ENCODE peak calls at places on chromosomes 2 and 18, in seven cellular contexts. B is NT2/D1; S is T-helper 1 cell; A is stimulated activated CD8-positive, alpha-beta memory T cell treated with anti-CD3 and anti-CD28 coated beads, Interleukin-2, amount 100 ng/mL, for 48 hours; U is activated CD4-positive, alpha-beta T cell treated with anti-CD3 and anti-CD28 coated beads, Interleukin-2, amount 50 U/mL, for 1 hour; F is PC-9; R is HCT116. C is an unnamed sample.

GRCh38 chr18:63515279-63515678 is 26.9 kb upstream of the SERPINB12 start:
- DNase-seq in B (no peak), S (no peak), A (no peak), U (no peak), F (no peak), R (no peak), C (no peak)

GRCh38 chr2:60735496-60736250 is 20.4 kb upstream of the PAPOLG start:
- DNase-seq in B (no peak), S (no peak), A (no peak), U (peak), F (no peak), R (no peak), C (no peak)

GRCh38 chr2:101818531-101819451 is 121.3 kb downstream of the MAP4K4 start:
- DNase-seq in B (no peak), S (no peak), A (no peak), U (no peak), F (no peak), R (no peak), C (no peak)

GRCh38 chr2:85911836-85912692 is 23.3 kb upstream of the ST3GAL5 start:
- DNase-seq in B (no peak), S (no peak), A (no peak), U (no peak), F (no peak), R (no peak), C (no peak)

GRCh38 chr2:5740853-5741252 is 48.7 kb downstream of the SOX11 start:
- DNase-seq in B (no peak), S (no peak), A (no peak), U (no peak), F (no peak), R (no peak), C (no peak)

GRCh38 chr18:32469190-32469611 is 1.5 kb downstream of the GAREM1 start:
- DNase-seq in B (no peak), S (no peak), A (no peak), U (no peak), F (peak), R (peak), C (no peak)

GRCh38 chr18:48949051-48949605 is 1.6 kb downstream of the SMAD7 start:
- DNase-seq in B (no peak), S (peak), A (no peak), U (peak), F (no peak), R (no peak), C (no peak)

GRCh38 chr2:196174424-196174823 is 3.0 kb upstream of the STK17B start:
- DNase-seq in B (no peak), S (no peak), A (no peak), U (no peak), F (no peak), R (no peak), C (no peak)

GRCh38 chr2:196468394-196468793 is 171.1 kb upstream of the CCDC150 start:
- DNase-seq in B (no peak), S (no peak), A (no peak), U (no peak), F (no peak), R (peak), C (no peak)

GRCh38 chr2:11406492-11407381 is 59.2 kb downstream of the E2F6 start:
- DNase-seq in B (peak), S (no peak), A (no peak), U (no peak), F (no peak), R (no peak), C (no peak)

GRCh38 chr18:42268186-42268725 is 313.2 kb downstream of the PIK3C3 start:
- DNase-seq in B (no peak), S (no peak), A (no peak), U (no peak), F (no peak), R (no peak), C (no peak)

GRCh38 chr18:48862678-48863270 is 88.0 kb downstream of the SMAD7 start:
- DNase-seq in B (no peak), S (no peak), A (no peak), U (no peak), F (no peak), R (no peak), C (no peak)

GRCh38 chr2:221372156-221372870 is 199.8 kb downstream of the EPHA4 start:
- DNase-seq in B (peak), S (no peak), A (no peak), U (no peak), F (no peak), R (peak), C (no peak)

GRCh38 chr18:2510416-2510815 is 60.9 kb downstream of the METTL4 start:
- DNase-seq in B (no peak), S (no peak), A (no peak), U (no peak), F (no peak), R (no peak), C (no peak)

GRCh38 chr18:46214435-46214834 is 110.2 kb downstream of the HAUS1 start:
- DNase-seq in B (no peak), S (no peak), A (no peak), U (no peak), F (no peak), R (no peak), C (no peak)

GRCh38 chr18:3250237-3251107 is 2.9 kb downstream of the MYL12A start:
- DNase-seq in B (no peak), S (no peak), A (no peak), U (no peak), F (no peak), R (no peak), C (no peak)

GRCh38 chr2:39913648-39914456 is 134.8 kb upstream of the THUMPD2 start:
- DNase-seq in B (peak), S (no peak), A (no peak), U (no peak), F (peak), R (peak), C (no peak)

GRCh38 chr2:84435331-84436081 is 23.6 kb downstream of the SUCLG1 start:
- DNase-seq in B (no peak), S (no peak), A (no peak), U (no peak), F (no peak), R (no peak), C (no peak)

GRCh38 chr18:23992119-23992940 is 22.2 kb upstream of the TTC39C start:
- DNase-seq in B (no peak), S (peak), A (no peak), U (peak), F (peak), R (no peak), C (no peak)

GRCh38 chr2:203650860-203651613 is 55.4 kb upstream of the CD28 start:
- DNase-seq in B (no peak), S (no peak), A (no peak), U (no peak), F (no peak), R (peak), C (no peak)

GRCh38 chr18:79954791-79955190 is 3.3 kb upstream of the SLC66A2 start:
- DNase-seq in B (no peak), S (no peak), A (no peak), U (no peak), F (no peak), R (no peak), C (no peak)

GRCh38 chr2:128291161-128291843 is 27.4 kb downstream of the HS6ST1 start:
- DNase-seq in B (no peak), S (no peak), A (no peak), U (no peak), F (peak), R (no peak), C (no peak)

GRCh38 chr2:45567974-45568789 is 42.9 kb downstream of the SRBD1 start:
- DNase-seq in B (no peak), S (no peak), A (no peak), U (no peak), F (no peak), R (no peak), C (no peak)

GRCh38 chr2:46378616-46379015 is 81.4 kb downstream of the EPAS1 start:
- DNase-seq in B (no peak), S (no peak), A (no peak), U (no peak), F (no peak), R (no peak), C (no peak)

GRCh38 chr2:215828528-215829184 is 184.7 kb downstream of the MREG start:
- DNase-seq in B (peak), S (no peak), A (no peak), U (peak), F (peak), R (peak), C (no peak)

GRCh38 chr2:10989151-10989550 is 77.4 kb downstream of the KCNF1 start:
- DNase-seq in B (no peak), S (no peak), A (no peak), U (no peak), F (no peak), R (no peak), C (no peak)

GRCh38 chr2:867296-867695 is 83.4 kb upstream of the SNTG2 start:
- DNase-seq in B (no peak), S (no peak), A (no peak), U (no peak), F (no peak), R (no peak), C (no peak)

GRCh38 chr2:124316875-124317605 is 292.0 kb downstream of the CNTNAP5 start:
- DNase-seq in B (no peak), S (no peak), A (no peak), U (no peak), F (no peak), R (no peak), C (no peak)

GRCh38 chr2:59816075-59816474 is 737.4 kb downstream of the BCL11A start:
- DNase-seq in B (no peak), S (no peak), A (no peak), U (no peak), F (no peak), R (no peak), C (no peak)

GRCh38 chr2:188884051-188884450 is 90.1 kb upstream of the COL3A1 start:
- DNase-seq in B (no peak), S (no peak), A (no peak), U (no peak), F (no peak), R (no peak), C (no peak)

GRCh38 chr2:232528746-232529445 is 2.9 kb downstream of the CHRND start:
- DNase-seq in B (no peak), S (no peak), A (no peak), U (no peak), F (no peak), R (no peak), C (no peak)